ENCODE peak calls at places on chromosomes 1 and 21, in four cellular contexts. Q, H, U and V are unnamed samples.

GRCh38 chr1:190176776-190177175 is 300.9 kb downstream of the BRINP3 start:
- DNase-seq in Q (no peak), H (no peak), U (no peak), V (no peak)

GRCh38 chr1:210123924-210124589 is 108.5 kb upstream of the SERTAD4 start:
- DNase-seq in Q (no peak), H (no peak), U (no peak), V (no peak)

GRCh38 chr1:175522880-175523279 is 220.5 kb downstream of the TNR start:
- DNase-seq in Q (no peak), H (no peak), U (no peak), V (no peak)

GRCh38 chr1:18618546-18619466 is 11.8 kb upstream of the PAX7 start:
- DNase-seq in Q (no peak), H (peak; percentile 59), U (no peak), V (no peak)

GRCh38 chr1:36224537-36225297 is 474 bp downstream of the THRAP3 start:
- DNase-seq in Q (no peak), H (peak; percentile 90), U (peak; percentile 73), V (peak; percentile 77)

GRCh38 chr1:26126321-26127084 is 14.9 kb downstream of the PDIK1L start:
- DNase-seq in Q (no peak), H (no peak), U (peak; percentile 49), V (no peak)

GRCh38 chr21:44946254-44947041 is 6.6 kb downstream of the SLX9 start:
- DNase-seq in Q (peak; percentile 60), H (no peak), U (no peak), V (no peak)

GRCh38 chr1:32972814-32973428 is 8.3 kb upstream of the RNF19B start:
- DNase-seq in Q (peak; percentile 90), H (peak; percentile 91), U (peak; percentile 83), V (peak; percentile 78)

GRCh38 chr1:21326861-21327344 is 36.6 kb upstream of the ECE1 start:
- DNase-seq in Q (no peak), H (peak; percentile 54), U (peak; percentile 46), V (no peak)

GRCh38 chr1:31791131-31791858 is 24.5 kb downstream of the SPOCD1 start:
- DNase-seq in Q (peak; percentile 54), H (no peak), U (no peak), V (peak; percentile 9)

GRCh38 chr1:52238887-52239707 is 97.2 kb downstream of the ZFYVE9 start:
- DNase-seq in Q (no peak), H (no peak), U (no peak), V (no peak)

GRCh38 chr1:89953072-89953626 is 41.8 kb upstream of the ZNF326 start:
- DNase-seq in Q (no peak), H (peak; percentile 34), U (peak; percentile 30), V (no peak)

GRCh38 chr1:32406629-32407111 is 12.4 kb upstream of the BSDC1 start:
- DNase-seq in Q (no peak), H (no peak), U (peak; percentile 13), V (no peak)

GRCh38 chr1:47175227-47175934 is 14.5 kb downstream of the PDZK1IP1 start:
- DNase-seq in Q (peak; percentile 61), H (peak; percentile 66), U (peak; percentile 74), V (peak; percentile 76)

GRCh38 chr1:159828176-159828575 is 1.5 kb downstream of the SLAMF8 start:
- DNase-seq in Q (no peak), H (no peak), U (no peak), V (no peak)

GRCh38 chr1:87644500-87645245 is 316.0 kb downstream of the LMO4 start:
- DNase-seq in Q (no peak), H (no peak), U (no peak), V (no peak)

GRCh38 chr1:30418426-30419245 is 304.7 kb downstream of the MATN1 start:
- DNase-seq in Q (peak; percentile 18), H (no peak), U (no peak), V (no peak)

GRCh38 chr1:27557596-27558340 is 46.2 kb downstream of the AHDC1 start:
- DNase-seq in Q (peak; percentile 74), H (peak; percentile 21), U (no peak), V (no peak)

GRCh38 chr1:179144621-179145020 is 62.8 kb downstream of the TOR3A start:
- DNase-seq in Q (no peak), H (no peak), U (no peak), V (no peak)

GRCh38 chr21:14736162-14736561 is 190.0 kb upstream of the SAMSN1 start:
- DNase-seq in Q (no peak), H (no peak), U (no peak), V (no peak)

DNA sequence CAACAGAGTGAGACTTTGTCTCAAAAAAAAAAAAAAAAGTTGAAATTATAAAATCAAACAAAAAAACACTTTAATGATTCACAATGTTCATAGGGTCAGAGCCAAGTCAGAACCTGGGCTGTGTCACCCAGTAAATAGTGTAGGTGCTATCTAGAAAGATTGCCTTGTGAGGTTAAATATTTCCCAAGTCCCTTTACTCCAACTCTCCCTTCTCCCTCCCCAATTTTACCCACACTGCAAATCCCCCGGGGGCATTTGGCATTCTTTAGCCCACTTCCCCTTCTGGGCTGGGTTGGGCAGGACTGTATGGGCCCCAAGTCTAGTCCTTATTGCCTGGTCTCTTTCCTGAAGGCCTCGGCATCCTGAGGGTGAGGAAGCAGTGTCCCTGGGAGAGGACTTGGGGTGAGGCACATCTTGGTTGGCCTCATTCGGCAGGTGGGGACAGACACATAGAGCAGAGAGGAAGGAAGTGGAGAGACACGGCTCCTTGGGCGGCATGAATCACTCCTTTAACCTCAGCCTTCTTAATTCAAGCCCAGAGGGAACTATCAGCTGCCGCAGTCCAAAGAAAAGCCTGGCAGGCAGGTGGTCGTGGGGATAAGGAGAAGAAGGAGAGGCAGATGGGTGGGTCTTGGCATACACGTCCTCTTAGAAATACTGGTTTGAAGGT is 8.2 kb downstream of the ADORA1 start:
- DNase-seq in Q (peak; percentile 44), H (no peak), U (peak; percentile 52), V (no peak)
- TF ChIP-seq CTCF in Q (no peak), H (no peak), U (no peak), V (no peak)

GRCh38 chr1:3417082-3417728 is 37.3 kb upstream of the ARHGEF16 start:
- DNase-seq in Q (no peak), H (no peak), U (no peak), V (no peak)
- TF ChIP-seq CTCF in Q (peak; percentile 23), H (peak; percentile 67), U (peak; percentile 18), V (peak; percentile 78)

GRCh38 chr1:6464514-6464836 is 1.5 kb downstream of the TNFRSF25 start:
- DNase-seq in Q (no peak), H (no peak), U (peak; percentile 90), V (no peak)
- TF ChIP-seq CTCF in Q (no peak), H (no peak), U (peak; percentile 59), V (no peak)

GRCh38 chr1:93631626-93632365 is 49.8 kb downstream of the BCAR3 start:
- DNase-seq in Q (no peak), H (no peak), U (no peak), V (no peak)

GRCh38 chr1:93628682-93629081 is 53.0 kb downstream of the BCAR3 start:
- DNase-seq in Q (no peak), H (no peak), U (no peak), V (no peak)

GRCh38 chr1:93630168-93630567 is 51.5 kb downstream of the BCAR3 start:
- DNase-seq in Q (no peak), H (no peak), U (no peak), V (no peak)

GRCh38 chr1:93625582-93626327 is 55.9 kb downstream of the BCAR3 start:
- DNase-seq in Q (no peak), H (no peak), U (no peak), V (no peak)

GRCh38 chr1:93629101-93630059 is 52.3 kb downstream of the BCAR3 start:
- DNase-seq in Q (no peak), H (peak; percentile 79), U (peak; percentile 62), V (no peak)
- TF ChIP-seq CTCF in Q (peak; percentile 85), H (peak; percentile 93), U (peak; percentile 91), V (peak; percentile 79)

GRCh38 chr1:41804176-41804575 is 114.5 kb downstream of the HIVEP3 start:
- DNase-seq in Q (no peak), H (no peak), U (no peak), V (no peak)
- TF ChIP-seq CTCF in Q (no peak), H (no peak), U (no peak), V (no peak)

DNA sequence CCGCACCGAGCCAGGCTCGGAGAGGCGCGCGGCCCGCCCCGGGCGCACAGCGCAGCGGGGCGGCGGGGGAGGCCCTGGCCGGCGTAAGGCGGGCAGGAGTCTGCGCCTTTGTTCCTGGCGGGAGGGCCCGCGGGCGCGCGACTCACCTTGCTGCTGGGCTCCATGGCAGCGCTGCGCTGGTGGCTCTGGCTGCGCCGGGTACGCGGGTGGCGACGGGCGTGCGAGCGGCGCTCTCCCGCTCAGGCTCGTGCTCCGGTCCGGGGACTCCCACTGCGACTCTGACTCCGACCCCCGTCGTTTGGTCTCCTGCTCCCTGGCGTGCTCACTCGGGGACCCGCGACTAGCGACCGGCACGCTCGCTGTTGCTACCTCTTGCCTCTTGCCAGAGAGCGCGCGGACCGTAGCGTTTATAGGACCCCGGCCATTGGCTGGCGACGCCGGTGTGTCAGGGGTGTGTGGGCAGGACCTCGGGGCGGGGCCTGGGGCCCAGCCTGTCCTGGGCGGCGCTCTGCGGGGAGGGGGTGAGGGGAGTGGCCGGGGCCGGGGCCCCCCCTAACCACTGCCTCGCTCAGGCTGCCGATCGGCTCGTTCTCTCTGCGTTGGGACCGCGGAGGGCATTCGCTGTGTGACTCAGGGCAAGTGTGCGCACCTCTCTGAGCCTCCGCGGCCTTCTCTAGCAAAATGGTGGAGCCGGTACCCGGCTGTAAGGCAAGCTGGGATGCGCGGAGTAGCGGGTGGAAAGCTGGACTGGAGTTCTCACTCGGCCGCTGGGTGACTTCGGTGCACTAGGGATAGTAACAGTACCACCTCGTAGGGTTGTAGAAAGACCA is at the start of gene SLC2A1:
- DNase-seq in Q (peak; percentile 91), H (peak; percentile 98), U (peak; percentile 92), V (peak; percentile 93)
- TF ChIP-seq CTCF in Q (no peak), H (no peak), U (no peak), V (no peak)